ENCODE peak calls at places on chromosomes 12 and 14, in five cellular contexts. R is T-helper 2 cell, Q is Daoy, A is NCI-H1092 treated with DMSO at 0.1 percent for 48 hours, N is heart right ventricle. W is an unnamed sample.

GRCh38 chr14:103140316-103141109 is 17.3 kb downstream of the TNFAIP2 start:
- DNase-seq in R (no peak), Q (peak; percentile 33), A (peak; percentile 19), N (no peak), W (no peak)

GRCh38 chr14:95220663-95221231 is 63.4 kb upstream of the DICER1 start:
- DNase-seq in R (no peak), Q (no peak), A (no peak), N (no peak), W (no peak)

GRCh38 chr12:76020731-76021672 is 10.6 kb downstream of the PHLDA1 start:
- DNase-seq in R (peak; percentile 27), Q (peak; percentile 96), A (no peak), N (no peak), W (peak; percentile 60)

GRCh38 chr14:59424707-59425106 is 40.5 kb downstream of the GPR135 start:
- DNase-seq in R (no peak), Q (no peak), A (no peak), N (peak; percentile 73), W (no peak)

GRCh38 chr12:90024261-90024660 is 315.6 kb upstream of the ATP2B1 start:
- DNase-seq in R (no peak), Q (no peak), A (no peak), N (no peak), W (no peak)

GRCh38 chr14:36942522-36943245 is 229.7 kb downstream of the SLC25A21 start:
- DNase-seq in R (no peak), Q (peak; percentile 73), A (no peak), N (no peak), W (no peak)

GRCh38 chr12:110179291-110179690 is 55.1 kb downstream of the IFT81 start:
- DNase-seq in R (no peak), Q (peak; percentile 62), A (no peak), N (no peak), W (no peak)

GRCh38 chr14:104294983-104295680 is 156.7 kb downstream of the KIF26A start:
- DNase-seq in R (no peak), Q (no peak), A (no peak), N (no peak), W (no peak)

GRCh38 chr12:87094356-87094755 is 838.2 kb upstream of the MGAT4C start:
- DNase-seq in R (no peak), Q (no peak), A (no peak), N (no peak), W (no peak)

GRCh38 chr12:118357327-118358007 is 15.2 kb downstream of the TAOK3 start:
- DNase-seq in R (no peak), Q (peak; percentile 30), A (peak; percentile 1), N (peak; percentile 74), W (peak; percentile 39)

GRCh38 chr12:39892146-39892545 is 213.7 kb downstream of the SLC2A13 start:
- DNase-seq in R (no peak), Q (no peak), A (no peak), N (no peak), W (no peak)

GRCh38 chr14:22570132-22570949 is 18.7 kb downstream of the DAD1 start:
- DNase-seq in R (peak; percentile 77), Q (peak; percentile 83), A (peak; percentile 77), N (peak; percentile 85), W (peak; percentile 81)

GRCh38 chr12:25272937-25273526 is 22.3 kb upstream of the KRAS start:
- DNase-seq in R (no peak), Q (no peak), A (no peak), N (no peak), W (no peak)

GRCh38 chr12:124771462-124772361 is 92.0 kb downstream of the SCARB1 start:
- DNase-seq in R (peak; percentile 65), Q (peak; percentile 86), A (peak; percentile 72), N (peak; percentile 83), W (peak; percentile 41)

GRCh38 chr12:69639400-69640016 is 28.8 kb upstream of the LRRC10 start:
- DNase-seq in R (peak; percentile 36), Q (peak; percentile 79), A (peak; percentile 25), N (peak; percentile 53), W (peak; percentile 34)

GRCh38 chr12:12786371-12786715 is 884 bp downstream of the APOLD1 start:
- DNase-seq in R (no peak), Q (no peak), A (no peak), N (no peak), W (no peak)

GRCh38 chr12:43370299-43370698 is 181.7 kb downstream of the ADAMTS20 start:
- DNase-seq in R (no peak), Q (peak; percentile 27), A (no peak), N (no peak), W (no peak)

GRCh38 chr12:52949413-52950331 is 754 bp downstream of the KRT18 start:
- DNase-seq in R (no peak), Q (peak; percentile 97), A (peak; percentile 23), N (peak; percentile 27), W (no peak)

GRCh38 chr14:100688598-100689499 is 37.8 kb upstream of the DLK1 start:
- DNase-seq in R (no peak), Q (peak; percentile 74), A (no peak), N (no peak), W (no peak)

GRCh38 chr12:126588586-126589249 is 1523.5 kb downstream of the AACS start:
- DNase-seq in R (no peak), Q (peak; percentile 9), A (no peak), N (no peak), W (no peak)

GRCh38 chr12:32884962-32885361 is 11.6 kb downstream of the PKP2 start:
- DNase-seq in R (no peak), Q (no peak), A (no peak), N (no peak), W (no peak)

GRCh38 chr12:110269622-110270124 is 11.4 kb upstream of the ATP2A2 start:
- DNase-seq in R (no peak), Q (peak; percentile 77), A (no peak), N (no peak), W (no peak)

W was measured in effector memory CD4-positive, alpha-beta T cell.